ENCODE peak calls at places on chromosome 4, in six cellular contexts. O is HepG2, C is H1, A is GM12892, R is GM12878, B is K562. G is an unnamed sample.

GRCh38 chr4:125085-125820 is 952 bp downstream of the ZNF718 start:
- DNase-seq in O (no peak), C (peak; percentile 74), A (no peak), R (no peak), B (peak; percentile 33), G (no peak)

GRCh38 chr4:177907736-177908424 is 465.6 kb upstream of the AGA start:
- DNase-seq in O (no peak), C (no peak), A (no peak), R (no peak), B (no peak), G (no peak)

GRCh38 chr4:33297091-33297490 is 2576.9 kb downstream of the PCDH7 start:
- DNase-seq in O (no peak), C (no peak), A (no peak), R (no peak), B (no peak), G (no peak)

GRCh38 chr4:127748957-127749356 is 18.8 kb downstream of the SLC25A31 start:
- DNase-seq in O (no peak), C (no peak), A (no peak), R (no peak), B (no peak), G (no peak)

GRCh38 chr4:15479089-15479912 is 9.6 kb downstream of the CC2D2A start:
- DNase-seq in O (peak; percentile 77), C (peak; percentile 87), A (no peak), R (no peak), B (peak; percentile 15), G (no peak)

GRCh38 chr4:108370291-108370690 is 201.6 kb upstream of the LEF1 start:
- DNase-seq in O (no peak), C (no peak), A (no peak), R (no peak), B (no peak), G (no peak)

GRCh38 chr4:142352682-142353081 is 493.4 kb downstream of the INPP4B start:
- DNase-seq in O (no peak), C (no peak), A (no peak), R (no peak), B (no peak), G (no peak)

GRCh38 chr4:86898562-86898961 is 6.3 kb upstream of the C4orf36 start:
- DNase-seq in O (no peak), C (no peak), A (no peak), R (no peak), B (no peak), G (no peak)

GRCh38 chr4:174763454-174764104 is 65.5 kb downstream of the GLRA3 start:
- DNase-seq in O (no peak), C (no peak), A (no peak), R (no peak), B (no peak), G (no peak)

GRCh38 chr4:14225683-14226207 is 598.2 kb upstream of the BOD1L1 start:
- DNase-seq in O (no peak), C (no peak), A (no peak), R (no peak), B (no peak), G (no peak)

GRCh38 chr4:85741921-85742591 is 267.1 kb downstream of the ARHGAP24 start:
- DNase-seq in O (no peak), C (no peak), A (no peak), R (no peak), B (no peak), G (no peak)

GRCh38 chr4:165133150-165133549 is 20.5 kb upstream of the TMEM192 start:
- DNase-seq in O (no peak), C (no peak), A (no peak), R (no peak), B (no peak), G (no peak)

GRCh38 chr4:130028552-130028951 is 932.6 kb downstream of the C4orf33 start:
- DNase-seq in O (no peak), C (no peak), A (no peak), R (peak; percentile 33), B (no peak), G (no peak)

GRCh38 chr4:183430317-183430986 is 14.0 kb upstream of the CDKN2AIP start:
- DNase-seq in O (no peak), C (peak; percentile 58), A (no peak), R (no peak), B (no peak), G (no peak)

GRCh38 chr4:184370711-184371389 is 103.5 kb downstream of the IRF2 start:
- DNase-seq in O (no peak), C (no peak), A (no peak), R (no peak), B (no peak), G (no peak)

GRCh38 chr4:154569028-154569427 is 6.2 kb downstream of the FGB start:
- DNase-seq in O (no peak), C (no peak), A (no peak), R (no peak), B (no peak), G (no peak)

GRCh38 chr4:24212642-24213041 is 322.8 kb upstream of the PPARGC1A start:
- DNase-seq in O (no peak), C (no peak), A (no peak), R (no peak), B (no peak), G (no peak)

GRCh38 chr4:53364624-53365023 is 1.2 kb downstream of the SCFD2 start:
- DNase-seq in O (no peak), C (no peak), A (no peak), R (no peak), B (no peak), G (no peak)

GRCh38 chr4:1825326-1825725 is 30.6 kb downstream of the LETM1 start:
- DNase-seq in O (no peak), C (no peak), A (no peak), R (no peak), B (no peak), G (no peak)

GRCh38 chr4:40202474-40202873 is 5.6 kb downstream of the RHOH start:
- DNase-seq in O (no peak), C (no peak), A (no peak), R (no peak), B (no peak), G (no peak)

GRCh38 chr4:110155632-110156031 is 42.8 kb downstream of the ELOVL6 start:
- DNase-seq in O (no peak), C (no peak), A (no peak), R (no peak), B (no peak), G (no peak)

GRCh38 chr4:2071912-2072867 is 13.1 kb downstream of the NAT8L start:
- DNase-seq in O (peak; percentile 82), C (peak; percentile 45), A (no peak), R (no peak), B (no peak), G (no peak)

GRCh38 chr4:125011646-125012045 is 299.1 kb upstream of the ANKRD50 start:
- DNase-seq in O (no peak), C (no peak), A (no peak), R (no peak), B (no peak), G (no peak)

GRCh38 chr4:150033937-150034336 is 44.3 kb upstream of the DCLK2 start:
- DNase-seq in O (no peak), C (no peak), A (no peak), R (no peak), B (no peak), G (no peak)

GRCh38 chr4:145565328-145565727 is 53.9 kb upstream of the MMAA start:
- DNase-seq in O (no peak), C (no peak), A (no peak), R (no peak), B (no peak), G (no peak)

GRCh38 chr4:94561249-94562024 is 109.7 kb downstream of the PDLIM5 start:
- DNase-seq in O (no peak), C (no peak), A (no peak), R (no peak), B (no peak), G (no peak)

GRCh38 chr4:38145741-38146140 is 185.5 kb downstream of the PTTG2 start:
- DNase-seq in O (no peak), C (no peak), A (no peak), R (no peak), B (no peak), G (no peak)

GRCh38 chr4:17115546-17115945 is 217.1 kb upstream of the LDB2 start:
- DNase-seq in O (no peak), C (no peak), A (no peak), R (no peak), B (no peak), G (no peak)
- TF ChIP-seq TAF1 in O (no peak), C (no peak), A (no peak), R (no peak), B (no peak), G (no peak)

GRCh38 chr4:113762061-113762850 is 718 bp upstream of the CAMK2D start:
- DNase-seq in O (peak; percentile 99), C (peak; percentile 96), A (peak; percentile 61), R (peak; percentile 99), B (peak; percentile 59), G (peak; percentile 47)
- TF ChIP-seq POLR2A in O (peak; percentile 96), C (peak; percentile 48), A (peak; percentile 89), R (peak; percentile 80), B (no peak), G (peak; percentile 85)

DNA sequence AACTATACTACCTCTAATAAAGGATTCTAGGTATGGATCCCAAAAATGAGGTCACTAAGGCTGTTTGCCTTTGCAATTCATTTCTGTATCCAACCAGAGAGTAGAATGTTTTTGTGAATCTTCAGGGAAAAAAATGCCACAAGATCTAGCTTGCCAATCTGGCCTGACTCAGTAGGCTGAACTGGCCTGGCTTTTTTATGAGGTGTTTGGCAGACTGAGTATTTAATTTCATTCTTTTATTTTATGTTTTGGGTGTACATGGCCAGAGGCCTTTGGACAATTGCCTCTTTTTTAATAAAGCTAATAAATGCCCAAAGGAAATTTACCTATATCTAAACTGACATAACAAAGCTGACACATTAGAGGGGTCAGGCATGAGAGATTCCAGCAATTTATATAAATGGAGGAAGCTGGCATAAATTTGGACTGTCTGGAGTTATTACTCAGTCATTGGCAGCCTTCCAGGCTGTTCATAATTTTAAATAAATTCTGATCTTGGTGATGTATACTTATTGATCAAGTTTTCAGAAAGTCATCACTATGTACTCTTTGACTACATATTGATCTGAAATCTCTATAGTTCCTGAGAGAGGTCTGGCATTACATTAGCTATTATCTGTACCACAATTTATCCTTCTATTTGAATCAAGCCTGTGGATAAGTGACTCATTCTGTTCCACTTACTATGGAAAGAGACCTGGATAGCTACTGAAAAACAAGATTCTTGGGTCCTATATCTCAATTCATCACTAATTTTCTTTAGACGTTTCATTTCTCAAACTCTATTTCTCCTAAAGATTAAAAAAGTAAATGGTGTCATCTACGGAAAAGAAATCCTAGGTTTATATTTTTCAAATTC is 376.3 kb upstream of the NOCT start:
- DNase-seq in O (no peak), C (no peak), A (no peak), R (no peak), B (no peak), G (no peak)
- TF ChIP-seq TAF1 in O (no peak), C (no peak), A (no peak), R (no peak), B (no peak), G (no peak)

GRCh38 chr4:7044415-7044930 is 1.3 kb downstream of the TADA2B start:
- DNase-seq in O (no peak), C (no peak), A (no peak), R (no peak), B (no peak), G (no peak)

GRCh38 chr4:7041851-7042696 is 1.1 kb upstream of the TADA2B start:
- DNase-seq in O (no peak), C (no peak), A (peak; percentile 59), R (no peak), B (peak; percentile 63), G (peak; percentile 59)

GRCh38 chr4:7042697-7043464 is at the start of gene TADA2B:
- DNase-seq in O (peak; percentile 93), C (peak; percentile 96), A (peak; percentile 98), R (peak; percentile 63), B (peak; percentile 99), G (peak; percentile 99)

GRCh38 chr4:7045553-7045952 is 2.4 kb downstream of the TADA2B start:
- DNase-seq in O (no peak), C (no peak), A (no peak), R (no peak), B (no peak), G (no peak)

GRCh38 chr4:7043521-7044414 is 596 bp downstream of the TADA2B start:
- DNase-seq in O (no peak), C (peak; percentile 71), A (peak; percentile 71), R (no peak), B (peak; percentile 57), G (peak; percentile 69)
- TF ChIP-seq POLR2A in O (peak; percentile 21), C (no peak), A (no peak), R (peak; percentile 73), B (no peak), G (no peak)

G was measured in GM12891.